ENCODE peak calls at places on chromosomes 2 and 18, in five cellular contexts. F is posterior vena cava, C is NAMALWA, B is T47D, W is A172. P is an unnamed sample.

GRCh38 chr2:144325086-144325485 is 194.8 kb downstream of the ZEB2 start:
- DNase-seq in F (no peak), C (peak), B (no peak), W (peak), P (no peak)

GRCh38 chr18:12659904-12660605 is 2.1 kb upstream of the SPIRE1 start:
- DNase-seq in F (no peak), C (peak), B (no peak), W (peak), P (peak)

GRCh38 chr2:215460682-215461081 is 24.8 kb upstream of the FN1 start:
- DNase-seq in F (no peak), C (no peak), B (no peak), W (peak), P (no peak)

GRCh38 chr2:33215983-33216382 is 260.5 kb upstream of the RASGRP3 start:
- DNase-seq in F (no peak), C (no peak), B (no peak), W (no peak), P (no peak)

GRCh38 chr18:13558132-13558531 is 168.2 kb downstream of the FAM210A start:
- DNase-seq in F (no peak), C (peak), B (no peak), W (peak), P (no peak)

GRCh38 chr2:185640588-185640987 is 98.0 kb upstream of the FSIP2 start:
- DNase-seq in F (no peak), C (no peak), B (no peak), W (no peak), P (no peak)

GRCh38 chr2:188845692-188846091 is 128.5 kb upstream of the COL3A1 start:
- DNase-seq in F (no peak), C (no peak), B (no peak), W (no peak), P (no peak)

GRCh38 chr18:7117390-7118355 is at the start of gene LAMA1:
- DNase-seq in F (no peak), C (no peak), B (no peak), W (no peak), P (no peak)

GRCh38 chr2:99706734-99707133 is 216.9 kb upstream of the REV1 start:
- DNase-seq in F (no peak), C (peak), B (no peak), W (no peak), P (no peak)

GRCh38 chr2:196413821-196414274 is 225.7 kb upstream of the CCDC150 start:
- DNase-seq in F (no peak), C (peak), B (no peak), W (no peak), P (no peak)

GRCh38 chr18:56639094-56639361 is 636 bp upstream of the TXNL1 start:
- DNase-seq in F (no peak), C (no peak), B (no peak), W (no peak), P (no peak)

GRCh38 chr18:56804395-56804794 is 153.2 kb downstream of the WDR7 start:
- DNase-seq in F (no peak), C (no peak), B (no peak), W (no peak), P (no peak)

GRCh38 chr2:30766666-30767065 is 40.6 kb downstream of the CAPN13 start:
- DNase-seq in F (peak), C (no peak), B (no peak), W (no peak), P (no peak)

GRCh38 chr2:173858297-173858731 is 106.9 kb downstream of the SP3 start:
- DNase-seq in F (no peak), C (no peak), B (no peak), W (no peak), P (no peak)

GRCh38 chr2:138433995-138434991 is 67.3 kb upstream of the SPOPL start:
- DNase-seq in F (no peak), C (no peak), B (no peak), W (no peak), P (no peak)

GRCh38 chr18:51514128-51514527 is 316.6 kb upstream of the MEX3C start:
- DNase-seq in F (no peak), C (no peak), B (no peak), W (no peak), P (no peak)

GRCh38 chr2:95079455-95079776 is 42.2 kb downstream of the MRPS5 start:
- DNase-seq in F (no peak), C (no peak), B (no peak), W (no peak), P (no peak)

GRCh38 chr18:63444567-63444966 is 22.3 kb upstream of the VPS4B start:
- DNase-seq in F (no peak), C (peak), B (no peak), W (peak), P (no peak)